ENCODE peak calls at places on chromosome 19, in four cellular contexts. T is tibial artery, B is osteoblast, X is astrocyte. D is an unnamed sample.

GRCh38 chr19:47430041-47430802 is 10.9 kb upstream of the MEIS3 start:
- DNase-seq in X (peak; percentile 32), T (no peak), B (peak; percentile 95), D (peak; percentile 78)

GRCh38 chr19:10454267-10454666 is 33.9 kb downstream of the PDE4A start:
- DNase-seq in B (peak; percentile 89), X (no peak), T (no peak), D (no peak)

GRCh38 chr19:28394705-28395104 is 818.2 kb downstream of the UQCRFS1 start:
- DNase-seq in X (no peak), B (no peak), T (no peak), D (no peak)

GRCh38 chr19:27833031-27833430 is 1379.9 kb downstream of the UQCRFS1 start:
- DNase-seq in X (no peak), B (no peak), T (no peak), D (no peak)

GRCh38 chr19:30116530-30116929 is 174.5 kb downstream of the URI1 start:
- DNase-seq in T (no peak), X (no peak), B (no peak), D (no peak)

GRCh38 chr19:29851769-29852521 is 40.2 kb downstream of the CCNE1 start:
- DNase-seq in T (no peak), X (no peak), B (no peak), D (no peak)

GRCh38 chr19:40780582-40780981 is 2.5 kb downstream of the RAB4B start:
- DNase-seq in B (peak; percentile 1), X (no peak), T (no peak), D (no peak)

GRCh38 chr19:14383898-14384669 is 2.8 kb downstream of the ADGRE5 start:
- DNase-seq in X (peak; percentile 36), B (peak; percentile 97), T (peak; percentile 56), D (no peak)

GRCh38 chr19:48812094-48812929 is 1.5 kb upstream of the BCAT2 start:
- DNase-seq in B (peak; percentile 94), X (peak; percentile 44), T (peak; percentile 92), D (peak; percentile 96)

GRCh38 chr19:28170066-28170465 is 1042.9 kb downstream of the UQCRFS1 start:
- DNase-seq in B (no peak), T (no peak), X (no peak), D (no peak)

GRCh38 chr19:10724573-10725071 is 6.7 kb downstream of the DNM2 start:
- DNase-seq in T (no peak), X (no peak), B (peak; percentile 87), D (no peak)

GRCh38 chr19:13838071-13838942 is 38.6 kb upstream of the NANOS3 start:
- DNase-seq in X (no peak), T (no peak), B (peak; percentile 77), D (no peak)

GRCh38 chr19:49930483-49931011 is 1.2 kb upstream of the NUP62 start:
- DNase-seq in B (peak; percentile 83), T (no peak), X (no peak), D (peak; percentile 84)

GRCh38 chr19:28985201-28985600 is 227.8 kb downstream of the UQCRFS1 start:
- DNase-seq in X (no peak), T (no peak), B (no peak), D (no peak)

GRCh38 chr19:7515091-7515470 is 822 bp upstream of the ZNF358 start:
- DNase-seq in B (no peak), T (peak; percentile 88), X (no peak), D (no peak)

GRCh38 chr19:34645551-34645950 is 31.4 kb downstream of the SCGB2B2 start:
- DNase-seq in T (no peak), B (no peak), X (no peak), D (no peak)

GRCh38 chr19:29623726-29624488 is 17.8 kb downstream of the POP4 start:
- DNase-seq in X (no peak), B (no peak), T (no peak), D (peak; percentile 60)

GRCh38 chr19:10417598-10418280 is 2.6 kb upstream of the PDE4A start:
- DNase-seq in B (peak; percentile 75), T (no peak), X (no peak), D (peak; percentile 68)

GRCh38 chr19:55654323-55654832 is 457 bp upstream of the U2AF2 start:
- DNase-seq in T (peak; percentile 100), X (peak; percentile 94), B (peak; percentile 99), D (peak; percentile 100)

GRCh38 chr19:49073514-49074378 is 1.2 kb upstream of the KCNA7 start:
- DNase-seq in X (no peak), T (no peak), B (peak; percentile 93), D (no peak)

GRCh38 chr19:425056-425455 is 16.1 kb upstream of the C2CD4C start:
- DNase-seq in B (no peak), T (no peak), X (no peak), D (no peak)

GRCh38 chr19:1941146-1942077 is at the start of gene CSNK1G2:
- DNase-seq in T (no peak), B (no peak), X (no peak), D (peak; percentile 91)

GRCh38 chr19:2051771-2052704 is 994 bp upstream of the MKNK2 start:
- DNase-seq in T (no peak), B (peak; percentile 51), X (no peak), D (peak; percentile 87)

GRCh38 chr19:46976845-46977320 is 42.8 kb upstream of the NPAS1 start:
- DNase-seq in T (peak; percentile 73), X (peak; percentile 83), B (no peak), D (no peak)

GRCh38 chr19:46495789-46496099 is at the start of gene PNMA8B:
- DNase-seq in B (peak; percentile 93), X (no peak), T (no peak), D (peak; percentile 90)

GRCh38 chr19:410243-410781 is 1.4 kb upstream of the C2CD4C start:
- DNase-seq in B (peak; percentile 90), T (no peak), X (no peak), D (no peak)

GRCh38 chr19:40119380-40119779 is 28.6 kb upstream of the ZNF780A start:
- DNase-seq in B (no peak), X (no peak), T (no peak), D (no peak)

GRCh38 chr19:723714-724113 is 15.0 kb downstream of the PALM start:
- DNase-seq in X (no peak), T (no peak), B (no peak), D (no peak)

GRCh38 chr19:7970716-7971448 is 27.4 kb upstream of the TIMM44 start:
- DNase-seq in T (no peak), B (peak; percentile 92), X (no peak), D (peak; percentile 53)

GRCh38 chr19:53927745-53928144 is 18.7 kb downstream of the CACNG7 start:
- DNase-seq in B (peak; percentile 73), T (no peak), X (peak; percentile 51), D (no peak)

GRCh38 chr19:50324331-50324730 is 4.8 kb downstream of the KCNC3 start:
- DNase-seq in B (peak; percentile 81), T (no peak), X (no peak), D (no peak)

GRCh38 chr19:18490719-18491118 is 31.2 kb downstream of the ELL start:
- DNase-seq in T (no peak), X (no peak), B (no peak), D (no peak)

GRCh38 chr19:14023404-14024235 is 4.3 kb upstream of the RLN3 start:
- DNase-seq in B (peak; percentile 84), T (no peak), X (peak; percentile 25), D (peak; percentile 84)

GRCh38 chr19:30691767-30692516 is 319.8 kb downstream of the ZNF536 start:
- DNase-seq in T (no peak), X (no peak), B (no peak), D (no peak)

GRCh38 chr19:51719251-51719901 is 4.4 kb downstream of the HAS1 start:
- DNase-seq in B (peak; percentile 85), X (no peak), T (no peak), D (no peak)

GRCh38 chr19:51721905-51722304 is 1.9 kb downstream of the HAS1 start:
- DNase-seq in X (no peak), B (no peak), T (no peak), D (no peak)

GRCh38 chr19:51724543-51724942 is 752 bp upstream of the HAS1 start:
- DNase-seq in B (peak; percentile 94), T (peak; percentile 38), X (no peak), D (no peak)

GRCh38 chr19:51726049-51726448 is 2.3 kb upstream of the HAS1 start:
- DNase-seq in B (peak; percentile 97), X (peak; percentile 70), T (no peak), D (no peak)

DNA sequence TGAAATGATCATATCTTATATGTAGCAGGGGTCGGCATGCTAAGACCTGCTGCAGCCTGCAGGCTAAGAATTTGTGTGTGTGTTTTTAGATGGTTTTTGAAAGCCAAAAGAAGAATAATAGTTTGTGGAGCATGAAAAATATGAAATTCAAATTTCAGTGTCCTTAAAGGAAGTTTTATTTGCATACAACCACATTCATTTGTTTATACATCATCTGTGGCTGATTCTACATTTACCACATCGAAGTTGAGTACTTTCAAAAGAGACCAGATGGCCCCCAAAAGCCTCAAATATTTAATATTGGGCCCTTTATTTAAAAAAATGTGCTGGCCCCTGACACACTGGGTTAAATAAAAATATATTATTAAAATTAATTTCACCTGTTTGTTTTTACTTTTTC is 1.3 kb downstream of the HAS1 start:
- DNase-seq in B (no peak), T (no peak), X (no peak), D (no peak)
- H3K4me1 ChIP-seq in B (peaks cover 27% of the 10 kb centered on the region), T (peaks cover 10% of the 10 kb centered on the region), X (no peaks in the 10 kb centered on the region), D (peaks cover 3% of the 10 kb centered on the region)

DNA sequence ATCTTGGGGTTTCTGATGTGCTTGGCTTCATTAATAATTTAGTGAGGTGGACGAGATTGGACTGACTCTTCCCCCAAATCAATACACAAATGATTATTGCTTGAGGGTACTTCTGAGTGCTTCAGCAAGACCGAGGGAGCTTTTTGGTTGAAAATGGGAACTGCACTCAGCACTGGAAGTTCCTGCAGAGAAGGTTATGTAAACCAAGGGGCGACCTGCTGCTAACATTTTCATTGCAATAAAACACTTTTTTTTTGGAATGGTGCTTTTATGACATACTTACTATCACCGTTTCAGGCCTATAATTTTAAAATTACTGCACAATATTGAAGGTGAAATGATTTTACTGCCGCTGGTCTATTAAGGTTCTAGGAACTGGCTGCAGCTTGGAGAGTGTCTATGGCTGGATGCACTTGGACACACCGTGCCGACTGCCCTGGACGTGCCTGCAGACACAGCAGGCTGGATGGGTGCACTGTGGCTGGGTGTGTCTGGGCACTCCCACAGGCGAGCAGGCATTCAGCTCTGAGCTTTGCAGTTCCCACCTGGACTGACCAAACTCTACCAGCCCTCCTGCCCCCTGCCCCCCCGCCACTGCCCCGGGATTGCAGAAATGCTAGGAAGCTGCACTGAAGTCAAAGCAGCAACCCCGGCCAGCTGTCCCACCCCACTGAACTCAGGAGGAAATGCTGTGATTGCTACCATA is 7.1 kb upstream of the LRP3 start:
- DNase-seq in B (no peak), T (no peak), X (no peak), D (peak; percentile 83)
- H3K4me3 ChIP-seq in B (no peak overlapping the region), T (no peak overlapping the region), X (no peak overlapping the region), D (no peak overlapping the region)

GRCh38 chr19:17073869-17074627 is 1.2 kb downstream of the HAUS8 start:
- DNase-seq in B (peak; percentile 68), X (no peak), T (no peak), D (no peak)

GRCh38 chr19:17075035-17075859 is at the start of the genes HAUS8 and MYO9B:
- DNase-seq in X (peak; percentile 99), B (peak; percentile 99), T (peak; percentile 99), D (peak; percentile 100)

GRCh38 chr19:17076539-17076919 is 952 bp downstream of the MYO9B start:
- DNase-seq in X (no peak), B (no peak), T (no peak), D (no peak)

GRCh38 chr19:17075860-17076538 is 422 bp downstream of the MYO9B start:
- DNase-seq in B (peak; percentile 94), X (no peak), T (peak; percentile 49), D (peak; percentile 89)

GRCh38 chr19:17074628-17075034 is 621 bp downstream of the HAUS8 start:
- DNase-seq in B (peak; percentile 78), X (no peak), T (no peak), D (no peak)
- H3K4me1 ChIP-seq in B (peaks cover 43% of the 10 kb centered on the region), X (peaks cover 38% of the 10 kb centered on the region), T (peaks cover 45% of the 10 kb centered on the region), D (peaks cover 8% of the 10 kb centered on the region)

GRCh38 chr19:5054551-5055456 is 85.9 kb downstream of the KDM4B start:
- DNase-seq in B (no peak), X (no peak), T (no peak), D (no peak)
- H3K4me3 ChIP-seq in B (no peak overlapping the region), X (no peak overlapping the region), T (no peak overlapping the region), D (no peak overlapping the region)

D was measured in kidney.